ENCODE peak calls at places on chromosome 1, in nine cellular contexts. H, D, Y, X, Q, G, I, M and K are unnamed samples.

GRCh38 chr1:112063781-112064180 is 74.3 kb upstream of the KCND3 start:
- DNase-seq in H (no peak), D (no peak), Y (no peak), X (no peak), Q (no peak), G (no peak), I (no peak), M (no peak), K (no peak)

GRCh38 chr1:910311-910880 is 13.3 kb upstream of the SAMD11 start:
- DNase-seq in H (no peak), D (peak), Y (no peak), X (no peak), Q (no peak), G (no peak), I (no peak), M (no peak), K (no peak)

GRCh38 chr1:228352677-228353481 is 53.8 kb downstream of the TRIM11 start:
- DNase-seq in H (no peak), D (peak), Y (no peak), X (no peak), Q (no peak), G (no peak), I (no peak), M (no peak), K (no peak)

GRCh38 chr1:154519661-154520060 is 17.4 kb upstream of the SHE start:
- DNase-seq in H (no peak), D (no peak), Y (no peak), X (no peak), Q (no peak), G (no peak), I (no peak), M (no peak), K (no peak)

GRCh38 chr1:69994261-69994660 is 211.1 kb downstream of the LRRC40 start:
- DNase-seq in H (no peak), D (no peak), Y (no peak), X (no peak), Q (no peak), G (no peak), I (no peak), M (no peak), K (no peak)

GRCh38 chr1:220271706-220272046 is 577 bp downstream of the RAB3GAP2 start:
- DNase-seq in H (peak), D (no peak), Y (peak), X (no peak), Q (no peak), G (peak), I (no peak), M (no peak), K (no peak)

GRCh38 chr1:246219508-246220030 is 287.5 kb downstream of the SMYD3 start:
- DNase-seq in H (peak), D (no peak), Y (peak), X (peak), Q (no peak), G (peak), I (peak), M (no peak), K (peak)

GRCh38 chr1:3573499-3573898 is 37.8 kb downstream of the MEGF6 start:
- DNase-seq in H (no peak), D (no peak), Y (no peak), X (no peak), Q (no peak), G (no peak), I (no peak), M (no peak), K (no peak)

GRCh38 chr1:172429324-172430127 is 9.0 kb downstream of the C1orf105 start:
- DNase-seq in H (peak), D (no peak), Y (peak), X (peak), Q (no peak), G (peak), I (peak), M (no peak), K (peak)

GRCh38 chr1:44318097-44319088 is 36.7 kb downstream of the ERI3 start:
- DNase-seq in H (peak), D (no peak), Y (peak), X (peak), Q (peak), G (peak), I (peak), M (no peak), K (peak)

GRCh38 chr1:25815208-25816111 is 4.3 kb upstream of the MTFR1L start:
- DNase-seq in H (no peak), D (no peak), Y (no peak), X (no peak), Q (no peak), G (no peak), I (no peak), M (no peak), K (no peak)

GRCh38 chr1:229579101-229579651 is 20.7 kb upstream of the ABCB10 start:
- DNase-seq in H (peak), D (peak), Y (peak), X (peak), Q (no peak), G (peak), I (peak), M (peak), K (no peak)

GRCh38 chr1:80801691-80802090 is 999.0 kb upstream of the ADGRL2 start:
- DNase-seq in H (no peak), D (no peak), Y (no peak), X (no peak), Q (no peak), G (no peak), I (no peak), M (no peak), K (no peak)